ENCODE peak calls at places on chromosomes 2 and 18, in five cellular contexts. B, R, O, C and E are unnamed samples.

GRCh38 chr2:156585457-156585856 is 149.3 kb downstream of the GPD2 start:
- DNase-seq in C (no peak), O (no peak), R (no peak), B (no peak), E (no peak)

GRCh38 chr18:59929621-59930295 is 30.0 kb downstream of the PMAIP1 start:
- DNase-seq in O (no peak), R (no peak), B (peak), C (no peak), E (no peak)

GRCh38 chr2:106745468-106745867 is 140.5 kb downstream of the ST6GAL2 start:
- DNase-seq in R (no peak), O (peak), B (no peak), C (no peak), E (peak)

GRCh38 chr2:6963727-6964126 is 46.5 kb downstream of the RNF144A start:
- DNase-seq in R (no peak), C (no peak), O (no peak), B (no peak), E (no peak)

GRCh38 chr2:186339716-186340115 is 146.3 kb upstream of the ZC3H15 start:
- DNase-seq in O (no peak), C (no peak), B (no peak), R (no peak), E (no peak)

GRCh38 chr2:65064728-65065552 is 8.7 kb downstream of the CEP68 start:
- DNase-seq in B (peak), O (no peak), R (no peak), C (peak), E (peak)

GRCh38 chr18:35497006-35497333 is 790 bp downstream of the INO80C start:
- DNase-seq in R (no peak), B (no peak), O (no peak), C (no peak), E (no peak)

GRCh38 chr2:191635333-191636234 is 42.4 kb upstream of the NABP1 start:
- DNase-seq in B (no peak), O (no peak), R (no peak), C (no peak), E (no peak)

GRCh38 chr2:156455366-156455975 is 19.3 kb downstream of the GPD2 start:
- DNase-seq in O (no peak), B (no peak), C (no peak), R (no peak), E (no peak)

GRCh38 chr2:62330959-62331358 is 135.0 kb downstream of the B3GNT2 start:
- DNase-seq in C (no peak), O (no peak), B (no peak), R (no peak), E (no peak)

GRCh38 chr2:209713219-209713618 is 58.4 kb upstream of the UNC80 start:
- DNase-seq in R (no peak), C (no peak), O (no peak), B (no peak), E (no peak)

GRCh38 chr2:63050186-63050915 is at the start of gene OTX1:
- DNase-seq in O (peak), C (peak), B (peak), R (peak), E (peak)

GRCh38 chr2:84628486-84628885 is 112.2 kb downstream of the DNAH6 start:
- DNase-seq in O (no peak), R (no peak), C (no peak), B (no peak), E (no peak)

GRCh38 chr2:207746131-207746530 is 23.6 kb downstream of the FZD5 start:
- DNase-seq in B (peak), R (no peak), C (peak), O (peak), E (peak)

GRCh38 chr2:97713296-97714083 is at the start of gene ZAP70:
- DNase-seq in C (no peak), R (peak), O (no peak), B (no peak), E (no peak)

GRCh38 chr2:207315131-207315530 is 149.4 kb upstream of the KLF7 start:
- DNase-seq in R (no peak), B (no peak), O (no peak), C (no peak), E (no peak)

GRCh38 chr2:132690664-132691303 is 20.8 kb upstream of the LYPD1 start:
- DNase-seq in C (no peak), B (no peak), R (no peak), O (no peak), E (no peak)

GRCh38 chr2:159133795-159134194 is 152.7 kb downstream of the WDSUB1 start:
- DNase-seq in B (peak), R (no peak), C (no peak), O (no peak), E (no peak)

GRCh38 chr2:195317533-195317932 is 339.5 kb upstream of the SLC39A10 start:
- DNase-seq in R (no peak), O (no peak), C (no peak), B (no peak), E (no peak)

GRCh38 chr2:172877826-172878225 is 142.2 kb downstream of the RAPGEF4 start:
- DNase-seq in R (no peak), O (no peak), B (no peak), C (no peak), E (no peak)

GRCh38 chr18:49241852-49242251 is 218.6 kb downstream of the DYM start:
- DNase-seq in O (no peak), R (no peak), B (no peak), C (no peak), E (no peak)

DNA sequence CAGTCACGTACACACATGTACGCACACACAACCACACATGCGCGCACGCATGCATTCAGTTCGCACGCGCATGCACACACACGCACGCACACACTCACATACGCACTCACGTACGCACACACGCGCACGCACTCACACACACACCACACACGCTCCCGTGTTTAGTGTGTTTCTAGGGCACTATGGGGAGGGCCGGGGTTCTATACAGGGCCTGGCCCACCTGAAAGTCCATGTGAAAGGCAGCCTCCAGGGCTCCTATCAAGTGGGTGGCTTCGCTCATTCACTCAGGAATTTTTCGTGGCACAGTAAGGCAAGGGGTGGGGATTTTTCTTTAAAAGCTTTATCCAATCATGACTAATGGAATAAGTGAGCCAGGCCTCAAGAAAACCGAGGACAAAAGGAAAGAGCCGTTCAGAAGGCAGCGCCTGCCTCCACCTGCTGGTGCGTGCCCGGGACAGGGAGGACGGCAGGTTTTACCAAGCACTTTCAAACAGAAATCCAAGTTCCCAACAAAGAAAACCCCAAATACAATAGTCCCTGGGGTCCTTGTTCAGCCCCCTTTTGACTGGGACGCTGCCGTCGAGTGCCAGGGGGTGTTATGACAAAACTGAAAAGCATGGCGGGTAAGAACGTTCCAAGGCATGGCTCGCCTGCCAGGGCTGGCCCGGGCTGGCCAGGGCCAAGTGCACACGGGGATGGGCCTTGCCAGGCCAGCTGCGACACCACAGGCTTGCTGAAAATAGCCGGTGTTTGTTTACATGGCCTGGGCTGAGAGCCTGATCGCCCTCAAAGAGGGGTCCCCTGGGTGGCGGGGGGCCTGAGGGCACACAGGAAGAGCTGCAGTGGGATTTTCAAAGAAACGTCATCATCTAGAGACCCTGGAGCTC is 110.0 kb downstream of the HDAC4 start:
- DNase-seq in O (peak), R (peak), C (no peak), B (no peak), E (no peak)
- TF ChIP-seq CTCF in O (no peak), R (no peak), C (no peak), B (no peak), E (no peak)

DNA sequence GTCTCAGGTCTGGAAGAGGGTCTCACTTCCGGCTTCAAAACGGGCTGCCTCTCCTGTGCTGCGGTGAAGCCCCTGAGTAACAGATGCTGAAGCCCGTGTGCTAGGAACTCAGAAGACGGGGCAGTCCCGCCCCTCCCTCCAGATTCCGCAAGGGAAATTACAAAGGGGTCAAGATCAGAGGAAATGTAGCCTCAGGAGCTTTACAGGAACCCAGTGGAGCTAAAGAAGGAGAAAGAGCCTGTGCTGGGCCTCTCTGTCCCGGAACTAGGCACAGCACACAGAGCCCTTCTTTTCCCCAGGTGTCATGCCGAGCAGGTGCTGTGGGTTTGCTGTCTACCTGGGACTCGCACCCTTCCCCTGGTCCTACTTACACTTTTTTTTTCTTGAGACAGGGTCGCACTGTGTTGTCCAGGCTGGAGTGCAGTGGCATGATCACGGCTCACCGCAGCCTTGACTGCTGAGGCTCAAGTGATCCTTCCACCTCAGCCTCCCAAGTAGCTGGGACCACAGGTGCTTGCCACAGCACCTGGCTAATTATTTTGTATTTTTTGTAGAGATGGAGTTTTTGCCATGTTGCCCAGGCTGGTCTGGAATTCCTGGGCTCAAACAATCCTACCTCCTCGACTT is 72.7 kb upstream of the MAP4K4 start:
- DNase-seq in R (no peak), C (no peak), B (no peak), O (no peak), E (no peak)
- TF ChIP-seq CTCF in R (no peak), C (no peak), B (no peak), O (no peak), E (no peak)

DNA sequence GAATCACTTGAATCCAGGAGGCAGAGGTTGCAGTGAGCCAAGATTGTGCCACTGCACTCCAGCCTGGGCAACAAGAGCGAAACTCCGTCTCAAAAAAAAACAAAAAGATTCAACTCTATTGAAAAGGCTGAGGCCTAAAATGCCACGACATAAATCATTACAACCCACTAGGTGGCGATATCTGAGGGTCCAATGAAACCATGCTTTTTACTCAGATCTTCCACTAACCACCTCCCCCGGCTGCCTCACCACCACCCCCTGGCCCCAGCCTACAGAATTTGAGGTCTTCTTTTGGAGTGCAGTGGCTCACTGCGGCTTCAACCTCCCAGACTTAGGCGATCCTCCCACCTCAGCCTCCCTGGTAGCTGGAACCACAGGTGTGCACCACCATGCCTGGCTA is 57.5 kb downstream of the AP1S3 start:
- DNase-seq in B (peak), C (no peak), R (no peak), O (peak), E (no peak)
- TF ChIP-seq CTCF in B (peak), C (no peak), R (peak), O (peak), E (no peak)

GRCh38 chr2:239363946-239364637 is 36.7 kb downstream of the HDAC4 start:
- DNase-seq in O (no peak), R (no peak), B (peak), C (no peak), E (no peak)
- TF ChIP-seq CTCF in O (no peak), R (no peak), B (peak), C (no peak), E (no peak)

GRCh38 chr2:231391981-231392380 is 3.5 kb upstream of the B3GNT7 start:
- DNase-seq in O (no peak), B (peak), C (no peak), R (no peak), E (no peak)

GRCh38 chr2:231394201-231395141 is 1.0 kb upstream of the B3GNT7 start:
- DNase-seq in R (no peak), C (no peak), O (peak), B (peak), E (no peak)

GRCh38 chr2:231395188-231396057 is at the start of gene B3GNT7:
- DNase-seq in O (peak), C (peak), B (no peak), R (peak), E (peak)

GRCh38 chr2:231392431-231393148 is 2.9 kb upstream of the B3GNT7 start:
- DNase-seq in C (no peak), B (no peak), O (no peak), R (no peak), E (no peak)

GRCh38 chr2:231393149-231394131 is 2.1 kb upstream of the B3GNT7 start:
- DNase-seq in C (no peak), R (no peak), B (peak), O (peak), E (no peak)
- TF ChIP-seq CTCF in C (no peak), R (peak), B (peak), O (no peak), E (no peak)

GRCh38 chr2:26458365-26459042 is 19.4 kb downstream of the OTOF start:
- DNase-seq in B (no peak), C (no peak), R (no peak), O (no peak), E (no peak)
- TF ChIP-seq CTCF in B (no peak), C (no peak), R (no peak), O (no peak), E (no peak)

GRCh38 chr2:27663463-27664244 is at the start of the genes SLC4A1AP and SUPT7L:
- DNase-seq in O (peak), R (peak), C (peak), B (peak), E (peak)
- TF ChIP-seq CTCF in O (no peak), R (no peak), C (no peak), B (peak), E (no peak)

DNA sequence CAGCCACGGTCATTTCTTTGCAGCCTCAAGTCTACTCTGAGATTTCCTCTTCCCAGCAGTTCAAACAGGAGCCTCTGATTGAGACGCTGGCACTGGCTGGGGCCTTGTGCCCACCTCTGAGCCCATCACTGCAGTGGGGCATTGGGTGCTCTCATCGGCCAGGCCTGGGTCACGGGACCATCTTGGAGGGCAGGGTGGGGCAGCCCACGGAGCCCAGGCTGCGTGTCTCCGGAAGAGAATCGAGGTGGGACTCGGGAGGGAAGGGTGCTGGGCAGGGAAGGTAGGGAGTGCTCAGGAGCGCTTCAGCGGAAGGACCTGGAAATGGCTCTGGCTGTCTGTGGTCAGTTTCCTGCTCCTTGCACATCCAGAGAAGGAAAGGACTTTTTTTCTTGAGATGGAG is 82.4 kb downstream of the RTP5 start:
- DNase-seq in R (peak), B (no peak), O (no peak), C (no peak), E (no peak)
- TF ChIP-seq CTCF in R (no peak), B (no peak), O (no peak), C (no peak), E (no peak)